ENCODE peak calls at places on chromosomes 13 and 19, in seven cellular contexts. A, V, M, N, X, C and F are unnamed samples.

GRCh38 chr19:42466521-42467436 is 24.0 kb upstream of the CXCL17 start:
- DNase-seq in A (no peak), V (no peak), M (no peak), N (no peak), X (no peak), C (no peak), F (no peak)

GRCh38 chr19:30151081-30151480 is 209.0 kb downstream of the URI1 start:
- DNase-seq in A (no peak), V (no peak), M (no peak), N (no peak), X (no peak), C (no peak), F (no peak)

GRCh38 chr19:30303131-30303654 is 69.0 kb upstream of the ZNF536 start:
- DNase-seq in A (no peak), V (no peak), M (no peak), N (no peak), X (no peak), C (no peak), F (no peak)

GRCh38 chr19:40721936-40722661 is 5.2 kb downstream of the ITPKC start:
- DNase-seq in A (no peak), V (peak; percentile 71), M (no peak), N (no peak), X (no peak), C (no peak), F (no peak)

GRCh38 chr13:43908156-43909126 is 28.7 kb downstream of the LACC1 start:
- DNase-seq in A (no peak), V (peak; percentile 43), M (no peak), N (no peak), X (no peak), C (peak; percentile 58), F (peak; percentile 62)

GRCh38 chr19:41218615-41219507 is at the start of gene AXL:
- DNase-seq in A (peak; percentile 12), V (peak; percentile 73), M (peak; percentile 81), N (peak; percentile 26), X (no peak), C (peak; percentile 94), F (peak; percentile 83)

GRCh38 chr19:49133621-49134454 is 14.5 kb downstream of the PPFIA3 start:
- DNase-seq in A (peak; percentile 58), V (peak; percentile 54), M (peak; percentile 71), N (peak; percentile 75), X (no peak), C (peak; percentile 67), F (peak; percentile 33)

GRCh38 chr19:38142176-38143035 is 81.6 kb downstream of the DPF1 start:
- DNase-seq in A (no peak), V (peak; percentile 37), M (peak; percentile 64), N (peak; percentile 26), X (peak; percentile 8), C (peak; percentile 83), F (peak; percentile 60)

GRCh38 chr19:17243854-17244617 is 1.7 kb downstream of the NR2F6 start:
- DNase-seq in A (peak; percentile 66), V (no peak), M (peak; percentile 75), N (peak; percentile 63), X (no peak), C (peak; percentile 76), F (no peak)

GRCh38 chr13:112652512-112653458 is 37.1 kb upstream of the ATP11A start:
- DNase-seq in A (no peak), V (no peak), M (no peak), N (no peak), X (no peak), C (no peak), F (no peak)

GRCh38 chr19:30172643-30173242 is 199.4 kb upstream of the ZNF536 start:
- DNase-seq in A (no peak), V (no peak), M (no peak), N (no peak), X (no peak), C (no peak), F (no peak)

GRCh38 chr13:111518161-111518791 is 197.8 kb downstream of the TEX29 start:
- DNase-seq in A (no peak), V (no peak), M (no peak), N (peak; percentile 27), X (no peak), C (no peak), F (no peak)

GRCh38 chr19:7902796-7903243 is 857 bp upstream of the MAP2K7 start:
- DNase-seq in A (peak; percentile 48), V (no peak), M (no peak), N (no peak), X (no peak), C (no peak), F (no peak)

GRCh38 chr19:6828698-6829633 is 56.5 kb downstream of the VAV1 start:
- DNase-seq in A (peak; percentile 4), V (no peak), M (no peak), N (no peak), X (peak; percentile 10), C (no peak), F (no peak)

GRCh38 chr13:26967119-26968038 is 204.2 kb downstream of the USP12 start:
- DNase-seq in A (peak; percentile 40), V (no peak), M (peak; percentile 63), N (no peak), X (no peak), C (no peak), F (no peak)

GRCh38 chr19:32877323-32877912 is 7.9 kb upstream of the SLC7A9 start:
- DNase-seq in A (no peak), V (no peak), M (no peak), N (no peak), X (no peak), C (no peak), F (no peak)

GRCh38 chr19:57558525-57558924 is 1.1 kb downstream of the ZNF550 start:
- DNase-seq in A (no peak), V (no peak), M (no peak), N (no peak), X (no peak), C (no peak), F (peak; percentile 4)

GRCh38 chr13:95463516-95463915 is 89.0 kb upstream of the CLDN10 start:
- DNase-seq in A (no peak), V (no peak), M (no peak), N (no peak), X (no peak), C (no peak), F (no peak)

GRCh38 chr13:97574926-97575325 is 141.0 kb downstream of the RAP2A start:
- DNase-seq in A (no peak), V (peak; percentile 20), M (peak; percentile 21), N (no peak), X (no peak), C (peak; percentile 53), F (peak; percentile 19)

GRCh38 chr13:46561691-46562090 is 8.7 kb downstream of the LRCH1 start:
- DNase-seq in A (no peak), V (peak; percentile 61), M (no peak), N (no peak), X (no peak), C (no peak), F (peak; percentile 33)

GRCh38 chr13:80685942-80686341 is 345.0 kb upstream of the SPRY2 start:
- DNase-seq in A (no peak), V (no peak), M (no peak), N (no peak), X (no peak), C (no peak), F (no peak)

GRCh38 chr13:29935309-29935981 is 85.0 kb upstream of the UBL3 start:
- DNase-seq in A (no peak), V (no peak), M (no peak), N (no peak), X (peak; percentile 56), C (no peak), F (no peak)

GRCh38 chr19:12847159-12848139 is 9.1 kb downstream of the MAST1 start:
- DNase-seq in A (peak; percentile 77), V (peak; percentile 72), M (peak; percentile 83), N (peak; percentile 88), X (peak; percentile 74), C (peak; percentile 92), F (peak; percentile 63)

GRCh38 chr19:2138061-2138728 is 13.2 kb downstream of the AP3D1 start:
- DNase-seq in A (no peak), V (no peak), M (no peak), N (no peak), X (no peak), C (no peak), F (no peak)
- H3K27ac ChIP-seq in A (no peak overlapping the region), V (no peak overlapping the region), M (peak overlapping the region; percentile 64), N (no peak overlapping the region), X (no peak overlapping the region), C (no peak overlapping the region), F (no peak overlapping the region)

GRCh38 chr19:18430417-18431144 is 7.4 kb downstream of the ISYNA1 start:
- DNase-seq in A (no peak), V (no peak), M (no peak), N (no peak), X (no peak), C (no peak), F (no peak)

GRCh38 chr19:18433735-18434398 is 4.1 kb downstream of the ISYNA1 start:
- DNase-seq in A (no peak), V (no peak), M (no peak), N (no peak), X (no peak), C (peak; percentile 70), F (no peak)

GRCh38 chr19:18431351-18432197 is 6.4 kb downstream of the ISYNA1 start:
- DNase-seq in A (no peak), V (no peak), M (no peak), N (no peak), X (no peak), C (no peak), F (no peak)

GRCh38 chr19:18433039-18433691 is 4.8 kb downstream of the ISYNA1 start:
- DNase-seq in A (no peak), V (no peak), M (no peak), N (no peak), X (no peak), C (peak; percentile 50), F (no peak)

GRCh38 chr19:18432275-18433038 is 5.5 kb downstream of the ISYNA1 start:
- DNase-seq in A (no peak), V (no peak), M (no peak), N (no peak), X (no peak), C (no peak), F (no peak)
- H3K4me3 ChIP-seq in A (no peak overlapping the region), V (no peak overlapping the region), M (peak overlapping the region; percentile 66), N (no peak overlapping the region), X (peak overlapping the region; percentile 47), C (no peak overlapping the region), F (peak overlapping the region; percentile 58)

GRCh38 chr19:28155265-28155664 is 1057.7 kb downstream of the UQCRFS1 start:
- DNase-seq in A (no peak), V (no peak), M (no peak), N (no peak), X (no peak), C (no peak), F (no peak)
- H3K27ac ChIP-seq in A (no peak overlapping the region), V (no peak overlapping the region), M (no peak overlapping the region), N (no peak overlapping the region), X (no peak overlapping the region), C (no peak overlapping the region), F (no peak overlapping the region)

DNA sequence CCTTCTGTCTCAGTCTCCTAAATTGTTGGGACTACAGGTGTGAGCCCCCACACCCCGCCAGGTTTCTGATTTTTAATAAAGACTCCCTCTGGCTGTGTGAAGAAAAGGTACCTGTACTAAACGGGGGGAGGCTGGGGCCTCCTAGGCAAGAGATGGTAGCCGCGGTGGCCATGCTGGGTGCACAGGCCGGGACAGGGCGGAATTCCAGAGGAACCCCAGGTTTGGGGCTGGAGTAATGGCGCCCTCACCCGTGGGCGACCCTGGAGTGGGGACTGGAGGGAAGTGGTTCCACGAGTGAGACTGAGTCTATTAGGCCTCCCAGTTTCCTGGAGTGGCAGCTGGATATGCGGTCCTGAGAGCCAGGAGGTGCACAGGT is 1.6 kb upstream of the CBARP start:
- DNase-seq in A (no peak), V (no peak), M (no peak), N (no peak), X (no peak), C (peak; percentile 26), F (no peak)
- H3K4me3 ChIP-seq in A (no peak overlapping the region), V (no peak overlapping the region), M (peak overlapping the region; percentile 90), N (no peak overlapping the region), X (no peak overlapping the region), C (peak overlapping the region; percentile 52), F (no peak overlapping the region)